ENCODE peak calls at places on chromosomes 3 and 15, in seven cellular contexts. E, K, D, V, A, H and U are unnamed samples.
A peak's percentile ranks its signal among the peaks of the same experiment; 100 is the strongest.

GRCh38 chr3:25427155-25428002 is 684 bp upstream of the RARB start:
- DNase-seq in E (no peak), V (no peak), K (no peak), H (no peak), A (no peak), D (peak; percentile 40), U (no peak)

GRCh38 chr15:92693922-92694331 is 38.4 kb upstream of the FAM174B start:
- DNase-seq in H (no peak), V (no peak), D (peak; percentile 43), K (no peak), A (no peak), E (no peak), U (no peak)

GRCh38 chr3:21447471-21448205 is 303.4 kb downstream of the ZNF385D start:
- DNase-seq in V (no peak), E (no peak), H (no peak), K (no peak), A (no peak), D (no peak), U (no peak)

GRCh38 chr3:46852839-46853355 is 10.3 kb downstream of the MYL3 start:
- DNase-seq in V (no peak), K (no peak), H (no peak), E (no peak), D (no peak), A (no peak), U (no peak)

GRCh38 chr3:8589880-8590556 is 54.6 kb downstream of the SSUH2 start:
- DNase-seq in D (no peak), K (no peak), V (no peak), H (no peak), E (no peak), A (no peak), U (no peak)

GRCh38 chr3:66362541-66362941 is 138.3 kb downstream of the LRIG1 start:
- DNase-seq in H (no peak), E (no peak), D (no peak), K (no peak), A (no peak), V (no peak), U (no peak)

GRCh38 chr3:97793415-97794019 is 28.3 kb upstream of the CRYBG3 start:
- DNase-seq in A (no peak), D (peak; percentile 55), E (no peak), K (no peak), V (peak; percentile 21), H (peak; percentile 4), U (no peak)

GRCh38 chr3:126158912-126159227 is 21.5 kb downstream of the ALDH1L1 start:
- DNase-seq in E (no peak), H (no peak), K (no peak), A (no peak), D (no peak), V (no peak), U (no peak)

GRCh38 chr3:115638991-115639390 is 15.7 kb downstream of the GAP43 start:
- DNase-seq in V (no peak), E (no peak), D (no peak), K (no peak), A (no peak), H (no peak), U (no peak)

GRCh38 chr3:191753186-191753585 is 292.2 kb downstream of the PYDC2 start:
- DNase-seq in H (no peak), A (no peak), K (no peak), D (no peak), V (no peak), E (no peak), U (no peak)

GRCh38 chr3:141663993-141664392 is 74.1 kb upstream of the RNF7 start:
- DNase-seq in A (no peak), D (peak; percentile 24), E (no peak), H (no peak), K (no peak), V (no peak), U (peak; percentile 44)

GRCh38 chr15:49242820-49243219 is 72.8 kb downstream of the GALK2 start:
- DNase-seq in A (no peak), H (no peak), K (no peak), E (no peak), D (no peak), V (no peak), U (no peak)

GRCh38 chr3:59313365-59313764 is 263.5 kb upstream of the CFAP20DC start:
- DNase-seq in A (no peak), H (peak; percentile 13), E (no peak), V (no peak), K (peak; percentile 34), D (peak; percentile 60), U (peak; percentile 85)